ENCODE peak calls at places on chromosomes 3 and 15, in five cellular contexts. One of them, this sample, is unnamed. For H3K9me3, the result is how much of the 10 kb centered on the place peaks cover.

GRCh38 chr3:33008282-33008681 is 56.8 kb downstream of the CCR4 start:
- ATAC-seq in HepG2: no peak
- ATAC-seq in body of pancreas: no peak
- ATAC-seq in HCT116: no peak
- ATAC-seq in IMR-90: no peak
- ATAC-seq in this sample: no peak

GRCh38 chr3:136187868-136188267 is 8.3 kb downstream of the MSL2 start:
- ATAC-seq in IMR-90: no peak
- ATAC-seq in body of pancreas: no peak
- ATAC-seq in HCT116: no peak
- ATAC-seq in HepG2: no peak
- ATAC-seq in this sample: no peak

GRCh38 chr3:16396202-16396601 is 117.3 kb downstream of the RFTN1 start:
- ATAC-seq in IMR-90: no peak
- ATAC-seq in body of pancreas: no peak
- ATAC-seq in HepG2: no peak
- ATAC-seq in HCT116: no peak
- ATAC-seq in this sample: no peak

GRCh38 chr3:194124221-194124620 is 11.7 kb upstream of the HES1 start:
- ATAC-seq in HepG2: no peak
- ATAC-seq in HCT116: no peak
- ATAC-seq in body of pancreas: no peak
- ATAC-seq in IMR-90: no peak
- ATAC-seq in this sample: no peak

GRCh38 chr3:111336511-111336910 is 205.5 kb upstream of the CD96 start:
- ATAC-seq in IMR-90: no peak
- ATAC-seq in body of pancreas: no peak
- ATAC-seq in HCT116: no peak
- ATAC-seq in HepG2: no peak
- ATAC-seq in this sample: no peak

GRCh38 chr3:129282727-129283327 is 4.2 kb downstream of the HMCES start:
- ATAC-seq in HCT116: no peak
- ATAC-seq in body of pancreas: no peak
- ATAC-seq in HepG2: no peak
- ATAC-seq in IMR-90: no peak
- ATAC-seq in this sample: no peak

GRCh38 chr15:80418892-80419537 is 14.8 kb downstream of the ARNT2 start:
- ATAC-seq in HepG2: peak
- ATAC-seq in body of pancreas: peak
- ATAC-seq in HCT116: peak
- ATAC-seq in IMR-90: peak
- ATAC-seq in this sample: no peak

GRCh38 chr15:74789171-74789627 is 7.3 kb downstream of the CSK start:
- ATAC-seq in HCT116: peak
- ATAC-seq in HepG2: no peak
- ATAC-seq in body of pancreas: no peak
- ATAC-seq in IMR-90: no peak
- ATAC-seq in this sample: no peak

GRCh38 chr3:119649764-119650163 is 10.6 kb downstream of the POPDC2 start:
- ATAC-seq in HepG2: no peak
- ATAC-seq in IMR-90: no peak
- ATAC-seq in HCT116: no peak
- ATAC-seq in body of pancreas: no peak
- ATAC-seq in this sample: no peak

GRCh38 chr3:40690696-40691597 is 166.2 kb downstream of the ZNF621 start:
- ATAC-seq in body of pancreas: peak
- ATAC-seq in HepG2: peak
- ATAC-seq in HCT116: peak
- ATAC-seq in IMR-90: no peak
- ATAC-seq in this sample: peak

GRCh38 chr3:119243712-119244111 is 3.0 kb upstream of the B4GALT4 start:
- ATAC-seq in HepG2: no peak
- ATAC-seq in HCT116: no peak
- ATAC-seq in body of pancreas: no peak
- ATAC-seq in IMR-90: no peak
- ATAC-seq in this sample: no peak

GRCh38 chr3:49841126-49841525 is 15.2 kb downstream of the TRAIP start:
- ATAC-seq in IMR-90: peak
- ATAC-seq in HepG2: peak
- ATAC-seq in body of pancreas: no peak
- ATAC-seq in HCT116: peak
- ATAC-seq in this sample: no peak

GRCh38 chr3:61616586-61616985 is 55.2 kb downstream of the PTPRG start:
- ATAC-seq in IMR-90: no peak
- ATAC-seq in HepG2: no peak
- ATAC-seq in HCT116: no peak
- ATAC-seq in body of pancreas: no peak
- ATAC-seq in this sample: no peak

GRCh38 chr3:71066849-71067261 is 516.7 kb downstream of the FOXP1 start:
- ATAC-seq in HepG2: no peak
- ATAC-seq in IMR-90: peak
- ATAC-seq in body of pancreas: no peak
- ATAC-seq in HCT116: no peak
- ATAC-seq in this sample: peak

GRCh38 chr3:141489184-141489583 is 2.4 kb downstream of the RASA2 start:
- ATAC-seq in IMR-90: no peak
- ATAC-seq in HepG2: no peak
- ATAC-seq in body of pancreas: no peak
- ATAC-seq in HCT116: no peak
- ATAC-seq in this sample: no peak

GRCh38 chr3:105140899-105141367 is 225.8 kb upstream of the ALCAM start:
- ATAC-seq in HCT116: no peak
- ATAC-seq in body of pancreas: peak
- ATAC-seq in HepG2: no peak
- ATAC-seq in IMR-90: no peak
- ATAC-seq in this sample: no peak

GRCh38 chr3:173568623-173569022 is 171.1 kb downstream of the NLGN1 start:
- ATAC-seq in body of pancreas: no peak
- ATAC-seq in HCT116: no peak
- ATAC-seq in HepG2: no peak
- ATAC-seq in IMR-90: no peak
- ATAC-seq in this sample: no peak

GRCh38 chr15:47670365-47670764 is 46.9 kb upstream of the SEMA6D start:
- ATAC-seq in HepG2: no peak
- ATAC-seq in body of pancreas: no peak
- ATAC-seq in IMR-90: no peak
- ATAC-seq in HCT116: no peak
- ATAC-seq in this sample: no peak

GRCh38 chr3:189813652-189814245 is 182.6 kb downstream of the TP63 start:
- ATAC-seq in IMR-90: no peak
- ATAC-seq in HCT116: no peak
- ATAC-seq in HepG2: no peak
- ATAC-seq in body of pancreas: no peak
- ATAC-seq in this sample: no peak

GRCh38 chr15:31366169-31366734 is 39.6 kb downstream of the KLF13 start:
- ATAC-seq in HCT116: no peak
- ATAC-seq in HepG2: no peak
- ATAC-seq in IMR-90: no peak
- ATAC-seq in body of pancreas: peak
- ATAC-seq in this sample: peak

GRCh38 chr3:188700497-188700896 is 471.3 kb upstream of the TPRG1 start:
- ATAC-seq in body of pancreas: no peak
- ATAC-seq in HepG2: no peak
- ATAC-seq in HCT116: no peak
- ATAC-seq in IMR-90: no peak
- ATAC-seq in this sample: no peak

GRCh38 chr3:134312873-134313838 is 61.1 kb downstream of the AMOTL2 start:
- ATAC-seq in HepG2: peak
- ATAC-seq in IMR-90: peak
- ATAC-seq in body of pancreas: peak
- ATAC-seq in HCT116: peak
- ATAC-seq in this sample: peak

GRCh38 chr3:115113367-115113766 is 33.7 kb downstream of the ZBTB20 start:
- ATAC-seq in IMR-90: peak
- ATAC-seq in HCT116: no peak
- ATAC-seq in body of pancreas: peak
- ATAC-seq in HepG2: peak
- ATAC-seq in this sample: no peak

GRCh38 chr15:40345867-40346578 is 4.8 kb upstream of the PHGR1 start:
- ATAC-seq in HepG2: peak
- ATAC-seq in HCT116: no peak
- ATAC-seq in body of pancreas: no peak
- ATAC-seq in IMR-90: no peak
- ATAC-seq in this sample: no peak

GRCh38 chr3:148789156-148789555 is 38.5 kb upstream of the CPB1 start:
- ATAC-seq in body of pancreas: no peak
- ATAC-seq in IMR-90: no peak
- ATAC-seq in HCT116: no peak
- ATAC-seq in HepG2: no peak
- ATAC-seq in this sample: peak

GRCh38 chr3:56817646-56818045 is 15.9 kb upstream of the ARHGEF3 start:
- ATAC-seq in body of pancreas: no peak
- ATAC-seq in IMR-90: no peak
- ATAC-seq in HepG2: no peak
- ATAC-seq in HCT116: no peak
- ATAC-seq in this sample: no peak

GRCh38 chr3:141082064-141082463 is 30.9 kb downstream of the SPSB4 start:
- ATAC-seq in body of pancreas: no peak
- ATAC-seq in HepG2: no peak
- ATAC-seq in HCT116: no peak
- ATAC-seq in IMR-90: no peak
- ATAC-seq in this sample: no peak

GRCh38 chr3:9800529-9800928 is 7.6 kb downstream of the ARPC4 start:
- ATAC-seq in body of pancreas: no peak
- ATAC-seq in HCT116: peak
- ATAC-seq in IMR-90: no peak
- ATAC-seq in HepG2: peak
- ATAC-seq in this sample: no peak

GRCh38 chr3:184546252-184546651 is 15.3 kb upstream of the EPHB3 start:
- ATAC-seq in HCT116: no peak
- ATAC-seq in HepG2: no peak
- ATAC-seq in body of pancreas: no peak
- ATAC-seq in IMR-90: no peak
- ATAC-seq in this sample: peak

GRCh38 chr3:122353215-122353614 is 28.2 kb downstream of the CSTA start:
- ATAC-seq in IMR-90: no peak
- ATAC-seq in HepG2: no peak
- ATAC-seq in HCT116: no peak
- ATAC-seq in body of pancreas: no peak
- ATAC-seq in this sample: no peak

GRCh38 chr3:187974857-187975257 is 179.1 kb upstream of the LPP start:
- ATAC-seq in IMR-90: no peak
- ATAC-seq in body of pancreas: no peak
- ATAC-seq in HepG2: no peak
- ATAC-seq in HCT116: no peak
- ATAC-seq in this sample: no peak

GRCh38 chr3:155211940-155212339 is 81.5 kb downstream of the STRIT1 start:
- ATAC-seq in HCT116: no peak
- ATAC-seq in HepG2: no peak
- ATAC-seq in IMR-90: no peak
- ATAC-seq in body of pancreas: no peak
- ATAC-seq in this sample: no peak

GRCh38 chr15:79977431-79977940 is 6.5 kb upstream of the BCL2A1 start:
- ATAC-seq in body of pancreas: no peak
- ATAC-seq in HepG2: no peak
- ATAC-seq in IMR-90: no peak
- ATAC-seq in HCT116: no peak
- ATAC-seq in this sample: peak

GRCh38 chr3:58260261-58260731 is 22.7 kb downstream of the ABHD6 start:
- ATAC-seq in body of pancreas: no peak
- ATAC-seq in HepG2: no peak
- ATAC-seq in HCT116: peak
- ATAC-seq in IMR-90: peak
- ATAC-seq in this sample: no peak

GRCh38 chr15:31461375-31461774 is 134.7 kb downstream of the KLF13 start:
- ATAC-seq in IMR-90: no peak
- ATAC-seq in body of pancreas: no peak
- ATAC-seq in HepG2: no peak
- ATAC-seq in HCT116: no peak
- ATAC-seq in this sample: no peak

GRCh38 chr3:99884484-99884883 is 66.8 kb downstream of the CMSS1 start:
- ATAC-seq in IMR-90: no peak
- ATAC-seq in body of pancreas: no peak
- ATAC-seq in HepG2: peak
- ATAC-seq in HCT116: no peak
- ATAC-seq in this sample: no peak

GRCh38 chr3:156518726-156519125 is 36.2 kb downstream of the SSR3 start:
- ATAC-seq in IMR-90: no peak
- ATAC-seq in HCT116: no peak
- ATAC-seq in HepG2: no peak
- ATAC-seq in body of pancreas: no peak
- ATAC-seq in this sample: peak

DNA sequence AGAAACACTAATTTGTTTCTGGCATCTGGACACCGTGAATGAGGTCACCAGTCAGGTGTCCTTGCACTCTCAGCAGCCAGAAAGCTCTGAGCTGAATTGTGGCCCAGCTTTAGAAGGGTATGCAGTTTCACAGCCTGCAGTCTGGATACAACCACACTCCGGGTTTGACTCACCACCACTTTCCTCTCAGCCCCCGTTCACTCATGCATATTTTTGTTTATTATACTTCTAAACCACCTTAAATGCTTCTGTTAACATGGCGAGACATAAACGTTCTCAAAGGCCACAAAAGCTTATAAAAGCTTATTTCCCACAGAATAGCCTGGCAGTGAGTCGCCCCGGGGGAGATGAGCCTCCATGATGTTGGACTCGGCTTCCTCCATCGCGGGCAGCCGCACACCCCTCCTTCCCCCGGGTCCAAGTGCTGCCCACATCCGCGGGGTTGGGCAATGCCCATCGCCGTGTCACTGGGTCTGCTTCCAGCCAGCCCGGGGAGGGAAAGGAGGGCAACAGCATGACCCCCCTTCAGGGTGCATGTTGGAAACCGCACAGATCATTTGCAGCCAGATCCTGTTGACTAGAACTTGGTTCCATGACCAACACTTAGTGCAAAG is 16.9 kb upstream of the SLC41A3 start:
- ATAC-seq in body of pancreas: no peak
- ATAC-seq in HepG2: no peak
- ATAC-seq in HCT116: no peak
- ATAC-seq in IMR-90: peak
- ATAC-seq in this sample: no peak
- TF ChIP-seq POLR2A in body of pancreas: no peak
- TF ChIP-seq POLR2A in HepG2: no peak
- TF ChIP-seq POLR2A in HCT116: no peak
- TF ChIP-seq POLR2A in IMR-90: no peak
- TF ChIP-seq POLR2A in this sample: no peak

GRCh38 chr15:33007295-33007855 is 187.1 kb downstream of the FMN1 start:
- ATAC-seq in HCT116: peak
- ATAC-seq in HepG2: no peak
- ATAC-seq in IMR-90: peak
- ATAC-seq in body of pancreas: no peak
- ATAC-seq in this sample: no peak
- TF ChIP-seq CTCF in HCT116: peak
- TF ChIP-seq CTCF in HepG2: no peak
- TF ChIP-seq CTCF in IMR-90: peak
- TF ChIP-seq CTCF in body of pancreas: no peak
- TF ChIP-seq CTCF in this sample: no peak

GRCh38 chr3:8371085-8371551 is 130.5 kb upstream of the LMCD1 start:
- ATAC-seq in IMR-90: peak
- ATAC-seq in body of pancreas: peak
- ATAC-seq in HCT116: no peak
- ATAC-seq in HepG2: no peak
- ATAC-seq in this sample: no peak
- H3K9me3 ChIP-seq in IMR-90: under half
- H3K9me3 ChIP-seq in body of pancreas: under half
- H3K9me3 ChIP-seq in HCT116: under half
- H3K9me3 ChIP-seq in HepG2: under half
- H3K9me3 ChIP-seq in this sample: under half

GRCh38 chr15:85129881-85130280 is 148.2 kb downstream of the PDE8A start:
- ATAC-seq in HepG2: no peak
- ATAC-seq in HCT116: no peak
- ATAC-seq in IMR-90: no peak
- ATAC-seq in body of pancreas: no peak
- ATAC-seq in this sample: no peak
- TF ChIP-seq POLR2A in HepG2: no peak
- TF ChIP-seq POLR2A in HCT116: no peak
- TF ChIP-seq POLR2A in IMR-90: no peak
- TF ChIP-seq POLR2A in body of pancreas: no peak
- TF ChIP-seq POLR2A in this sample: no peak

This sample was measured in gastroesophageal sphincter.